ENCODE peak calls at places on chromosomes 5 and 9, in eight cellular contexts. One of them, this sample, is unnamed.

GRCh38 chr5:51558682-51559081 is 175.4 kb downstream of the ISL1 start:
- DNase-seq in PC-3: no peak
- DNase-seq in cardiac muscle cell: no peak
- DNase-seq in thyroid gland: no peak
- DNase-seq in SJSA1: no peak
- DNase-seq in lung: no peak
- DNase-seq in AG04449: no peak
- DNase-seq in foreskin fibroblast: no peak
- DNase-seq in this sample: no peak

GRCh38 chr5:93929146-93929545 is 187.7 kb upstream of the POU5F2 start:
- DNase-seq in PC-3: no peak
- DNase-seq in cardiac muscle cell: peak
- DNase-seq in thyroid gland: no peak
- DNase-seq in SJSA1: no peak
- DNase-seq in lung: no peak
- DNase-seq in AG04449: no peak
- DNase-seq in foreskin fibroblast: peak
- DNase-seq in this sample: no peak

GRCh38 chr9:2208465-2208864 is 193.3 kb downstream of the SMARCA2 start:
- DNase-seq in PC-3: no peak
- DNase-seq in cardiac muscle cell: no peak
- DNase-seq in thyroid gland: no peak
- DNase-seq in SJSA1: no peak
- DNase-seq in lung: no peak
- DNase-seq in AG04449: no peak
- DNase-seq in foreskin fibroblast: no peak
- DNase-seq in this sample: no peak

GRCh38 chr5:115068239-115069086 is 101.2 kb downstream of the TRIM36 start:
- DNase-seq in PC-3: peak
- DNase-seq in cardiac muscle cell: peak
- DNase-seq in thyroid gland: no peak
- DNase-seq in SJSA1: peak
- DNase-seq in lung: no peak
- DNase-seq in AG04449: no peak
- DNase-seq in foreskin fibroblast: peak
- DNase-seq in this sample: no peak

GRCh38 chr5:96065577-96066385 is 104.1 kb upstream of the ELL2 start:
- DNase-seq in PC-3: no peak
- DNase-seq in cardiac muscle cell: no peak
- DNase-seq in thyroid gland: no peak
- DNase-seq in SJSA1: no peak
- DNase-seq in lung: no peak
- DNase-seq in AG04449: no peak
- DNase-seq in foreskin fibroblast: no peak
- DNase-seq in this sample: no peak

GRCh38 chr9:125632321-125633115 is 74.5 kb downstream of the MAPKAP1 start:
- DNase-seq in PC-3: peak
- DNase-seq in cardiac muscle cell: no peak
- DNase-seq in thyroid gland: no peak
- DNase-seq in SJSA1: peak
- DNase-seq in lung: no peak
- DNase-seq in AG04449: no peak
- DNase-seq in foreskin fibroblast: no peak
- DNase-seq in this sample: no peak

GRCh38 chr9:2337131-2337530 is 284.5 kb upstream of the VLDLR start:
- DNase-seq in PC-3: no peak
- DNase-seq in cardiac muscle cell: no peak
- DNase-seq in thyroid gland: no peak
- DNase-seq in SJSA1: no peak
- DNase-seq in lung: no peak
- DNase-seq in AG04449: no peak
- DNase-seq in foreskin fibroblast: no peak
- DNase-seq in this sample: no peak

GRCh38 chr5:107285772-107286171 is 385.0 kb downstream of the EFNA5 start:
- DNase-seq in PC-3: peak
- DNase-seq in cardiac muscle cell: no peak
- DNase-seq in thyroid gland: no peak
- DNase-seq in SJSA1: no peak
- DNase-seq in lung: no peak
- DNase-seq in AG04449: no peak
- DNase-seq in foreskin fibroblast: no peak
- DNase-seq in this sample: no peak

GRCh38 chr5:79800979-79801827 is 111.6 kb downstream of the CMYA5 start:
- DNase-seq in PC-3: no peak
- DNase-seq in cardiac muscle cell: peak
- DNase-seq in thyroid gland: no peak
- DNase-seq in SJSA1: peak
- DNase-seq in lung: no peak
- DNase-seq in AG04449: no peak
- DNase-seq in foreskin fibroblast: peak
- DNase-seq in this sample: no peak

GRCh38 chr9:124849801-124850200 is 3.5 kb upstream of the WDR38 start:
- DNase-seq in PC-3: no peak
- DNase-seq in cardiac muscle cell: peak
- DNase-seq in thyroid gland: no peak
- DNase-seq in SJSA1: no peak
- DNase-seq in lung: no peak
- DNase-seq in AG04449: no peak
- DNase-seq in foreskin fibroblast: peak
- DNase-seq in this sample: no peak

GRCh38 chr5:179454354-179454753 is 96.0 kb upstream of the RUFY1 start:
- DNase-seq in PC-3: no peak
- DNase-seq in cardiac muscle cell: no peak
- DNase-seq in thyroid gland: no peak
- DNase-seq in SJSA1: no peak
- DNase-seq in lung: no peak
- DNase-seq in AG04449: no peak
- DNase-seq in foreskin fibroblast: no peak
- DNase-seq in this sample: no peak

GRCh38 chr5:112253478-112254250 is 165.4 kb downstream of the EPB41L4A start:
- DNase-seq in PC-3: peak
- DNase-seq in cardiac muscle cell: peak
- DNase-seq in thyroid gland: no peak
- DNase-seq in SJSA1: no peak
- DNase-seq in lung: no peak
- DNase-seq in AG04449: no peak
- DNase-seq in foreskin fibroblast: peak
- DNase-seq in this sample: no peak

GRCh38 chr5:75021229-75021628 is 31.1 kb downstream of the GCNT4 start:
- DNase-seq in PC-3: no peak
- DNase-seq in cardiac muscle cell: no peak
- DNase-seq in thyroid gland: no peak
- DNase-seq in SJSA1: no peak
- DNase-seq in lung: no peak
- DNase-seq in AG04449: no peak
- DNase-seq in foreskin fibroblast: no peak
- DNase-seq in this sample: no peak

GRCh38 chr9:113580041-113580953 is 116.8 kb downstream of the RGS3 start:
- DNase-seq in PC-3: peak
- DNase-seq in cardiac muscle cell: peak
- DNase-seq in thyroid gland: peak
- DNase-seq in SJSA1: no peak
- DNase-seq in lung: peak
- DNase-seq in AG04449: no peak
- DNase-seq in foreskin fibroblast: peak
- DNase-seq in this sample: peak

GRCh38 chr5:142611154-142611553 is 74.7 kb downstream of the FGF1 start:
- DNase-seq in PC-3: peak
- DNase-seq in cardiac muscle cell: peak
- DNase-seq in thyroid gland: peak
- DNase-seq in SJSA1: peak
- DNase-seq in lung: peak
- DNase-seq in AG04449: no peak
- DNase-seq in foreskin fibroblast: peak
- DNase-seq in this sample: no peak

GRCh38 chr9:37994639-37995347 is 74.2 kb downstream of the SHB start:
- DNase-seq in PC-3: no peak
- DNase-seq in cardiac muscle cell: peak
- DNase-seq in thyroid gland: peak
- DNase-seq in SJSA1: peak
- DNase-seq in lung: peak
- DNase-seq in AG04449: no peak
- DNase-seq in foreskin fibroblast: peak
- DNase-seq in this sample: no peak
- H3K4me3 ChIP-seq in PC-3: no peak
- H3K4me3 ChIP-seq in cardiac muscle cell: no peak
- H3K4me3 ChIP-seq in thyroid gland: no peak
- H3K4me3 ChIP-seq in SJSA1: no peak
- H3K4me3 ChIP-seq in lung: no peak
- H3K4me3 ChIP-seq in AG04449: peak
- H3K4me3 ChIP-seq in foreskin fibroblast: peak
- H3K4me3 ChIP-seq in this sample: no peak

GRCh38 chr9:129885018-129885669 is 49.9 kb downstream of the USP20 start:
- DNase-seq in PC-3: peak
- DNase-seq in cardiac muscle cell: no peak
- DNase-seq in thyroid gland: peak
- DNase-seq in SJSA1: no peak
- DNase-seq in lung: peak
- DNase-seq in AG04449: no peak
- DNase-seq in foreskin fibroblast: peak
- DNase-seq in this sample: no peak

GRCh38 chr9:129885670-129886106 is 50.4 kb downstream of the USP20 start:
- DNase-seq in PC-3: peak
- DNase-seq in cardiac muscle cell: peak
- DNase-seq in thyroid gland: peak
- DNase-seq in SJSA1: peak
- DNase-seq in lung: peak
- DNase-seq in AG04449: peak
- DNase-seq in foreskin fibroblast: peak
- DNase-seq in this sample: peak

GRCh38 chr9:129881547-129882324 is 46.5 kb downstream of the USP20 start:
- DNase-seq in PC-3: no peak
- DNase-seq in cardiac muscle cell: no peak
- DNase-seq in thyroid gland: no peak
- DNase-seq in SJSA1: no peak
- DNase-seq in lung: no peak
- DNase-seq in AG04449: no peak
- DNase-seq in foreskin fibroblast: no peak
- DNase-seq in this sample: no peak

GRCh38 chr9:129886226-129887174 is 51.2 kb downstream of the USP20 start:
- DNase-seq in PC-3: no peak
- DNase-seq in cardiac muscle cell: peak
- DNase-seq in thyroid gland: peak
- DNase-seq in SJSA1: no peak
- DNase-seq in lung: no peak
- DNase-seq in AG04449: no peak
- DNase-seq in foreskin fibroblast: no peak
- DNase-seq in this sample: no peak

GRCh38 chr9:129884220-129885017 is 49.2 kb downstream of the USP20 start:
- DNase-seq in PC-3: peak
- DNase-seq in cardiac muscle cell: peak
- DNase-seq in thyroid gland: peak
- DNase-seq in SJSA1: peak
- DNase-seq in lung: peak
- DNase-seq in AG04449: no peak
- DNase-seq in foreskin fibroblast: peak
- DNase-seq in this sample: peak
- H3K4me3 ChIP-seq in PC-3: peak
- H3K4me3 ChIP-seq in cardiac muscle cell: peak
- H3K4me3 ChIP-seq in thyroid gland: no peak
- H3K4me3 ChIP-seq in SJSA1: no peak
- H3K4me3 ChIP-seq in lung: no peak
- H3K4me3 ChIP-seq in AG04449: peak
- H3K4me3 ChIP-seq in foreskin fibroblast: peak
- H3K4me3 ChIP-seq in this sample: peak

GRCh38 chr9:12680341-12680740 is 12.8 kb upstream of the TYRP1 start:
- DNase-seq in PC-3: peak
- DNase-seq in cardiac muscle cell: peak
- DNase-seq in thyroid gland: no peak
- DNase-seq in SJSA1: peak
- DNase-seq in lung: no peak
- DNase-seq in AG04449: no peak
- DNase-seq in foreskin fibroblast: peak
- DNase-seq in this sample: no peak
- H3K4me3 ChIP-seq in PC-3: no peak
- H3K4me3 ChIP-seq in cardiac muscle cell: no peak
- H3K4me3 ChIP-seq in thyroid gland: no peak
- H3K4me3 ChIP-seq in SJSA1: no peak
- H3K4me3 ChIP-seq in lung: no peak
- H3K4me3 ChIP-seq in AG04449: no peak
- H3K4me3 ChIP-seq in foreskin fibroblast: no peak
- H3K4me3 ChIP-seq in this sample: no peak

GRCh38 chr9:70133253-70134208 is 89.9 kb downstream of the MAMDC2 start:
- DNase-seq in PC-3: no peak
- DNase-seq in cardiac muscle cell: peak
- DNase-seq in thyroid gland: no peak
- DNase-seq in SJSA1: no peak
- DNase-seq in lung: no peak
- DNase-seq in AG04449: no peak
- DNase-seq in foreskin fibroblast: peak
- DNase-seq in this sample: no peak

GRCh38 chr9:70136632-70137031 is 93.0 kb downstream of the MAMDC2 start:
- DNase-seq in PC-3: peak
- DNase-seq in cardiac muscle cell: peak
- DNase-seq in thyroid gland: no peak
- DNase-seq in SJSA1: no peak
- DNase-seq in lung: no peak
- DNase-seq in AG04449: no peak
- DNase-seq in foreskin fibroblast: peak
- DNase-seq in this sample: no peak

GRCh38 chr9:70135176-70135575 is 91.5 kb downstream of the MAMDC2 start:
- DNase-seq in PC-3: no peak
- DNase-seq in cardiac muscle cell: no peak
- DNase-seq in thyroid gland: no peak
- DNase-seq in SJSA1: no peak
- DNase-seq in lung: no peak
- DNase-seq in AG04449: no peak
- DNase-seq in foreskin fibroblast: peak
- DNase-seq in this sample: no peak

GRCh38 chr9:70134360-70134759 is 90.7 kb downstream of the MAMDC2 start:
- DNase-seq in PC-3: no peak
- DNase-seq in cardiac muscle cell: no peak
- DNase-seq in thyroid gland: no peak
- DNase-seq in SJSA1: no peak
- DNase-seq in lung: no peak
- DNase-seq in AG04449: no peak
- DNase-seq in foreskin fibroblast: no peak
- DNase-seq in this sample: no peak

GRCh38 chr9:70137577-70137976 is 93.9 kb downstream of the MAMDC2 start:
- DNase-seq in PC-3: no peak
- DNase-seq in cardiac muscle cell: no peak
- DNase-seq in thyroid gland: no peak
- DNase-seq in SJSA1: no peak
- DNase-seq in lung: no peak
- DNase-seq in AG04449: no peak
- DNase-seq in foreskin fibroblast: no peak
- DNase-seq in this sample: no peak
- H3K4me3 ChIP-seq in PC-3: no peak
- H3K4me3 ChIP-seq in cardiac muscle cell: no peak
- H3K4me3 ChIP-seq in thyroid gland: no peak
- H3K4me3 ChIP-seq in SJSA1: no peak
- H3K4me3 ChIP-seq in lung: no peak
- H3K4me3 ChIP-seq in AG04449: no peak
- H3K4me3 ChIP-seq in foreskin fibroblast: no peak
- H3K4me3 ChIP-seq in this sample: no peak